ENCODE peak calls at places on chromosomes 2 and 18, in six cellular contexts. U is nephron progenitor cell; F is stimulated activated CD8-positive, alpha-beta memory T cell treated with anti-CD3 and anti-CD28 coated beads, Interleukin-7, amount 100 ng/mL, for 24 hours; Z is mesothelial cell of epicardium; W is mucosa of gallbladder; O is LHCN-M2. M is an unnamed sample.

GRCh38 chr18:8468911-8469310 is 140.3 kb upstream of the RAB12 start:
- DNase-seq in W (no peak), F (no peak), O (peak), U (peak), Z (no peak), M (no peak)

GRCh38 chr2:10438688-10439087 is 9.4 kb downstream of the ODC1 start:
- DNase-seq in O (no peak), Z (no peak), U (no peak), F (no peak), W (no peak), M (no peak)

GRCh38 chr2:39119732-39120520 is 925 bp downstream of the SOS1 start:
- DNase-seq in O (peak), Z (peak), F (peak), U (peak), W (peak), M (peak)

GRCh38 chr18:62881509-62882016 is 166.2 kb downstream of the PHLPP1 start:
- DNase-seq in Z (no peak), F (no peak), O (peak), U (no peak), W (no peak), M (no peak)

GRCh38 chr2:201440182-201440581 is 11.1 kb downstream of the TRAK2 start:
- DNase-seq in F (no peak), O (no peak), Z (no peak), U (no peak), W (peak), M (no peak)

GRCh38 chr18:42969366-42969765 is 146.1 kb downstream of the RIT2 start:
- DNase-seq in U (no peak), O (no peak), F (no peak), W (no peak), Z (no peak), M (no peak)

GRCh38 chr2:16664809-16665745 is 557 bp downstream of the CYRIA start:
- DNase-seq in Z (no peak), W (no peak), F (no peak), U (no peak), O (no peak), M (no peak)

GRCh38 chr2:202808754-202809153 is 62.8 kb downstream of the ICA1L start:
- DNase-seq in F (no peak), U (no peak), O (no peak), W (no peak), Z (no peak), M (no peak)

GRCh38 chr2:219944861-219945260 is 317.4 kb downstream of the SLC4A3 start:
- DNase-seq in W (no peak), F (no peak), U (no peak), O (peak), Z (no peak), M (no peak)

GRCh38 chr2:197498937-197499593 is 575 bp downstream of the HSPD1 start:
- DNase-seq in U (peak), Z (peak), W (peak), F (peak), O (peak), M (peak)

GRCh38 chr2:124027182-124027581 is 2.1 kb downstream of the CNTNAP5 start:
- DNase-seq in U (peak), Z (no peak), O (peak), W (peak), F (no peak), M (peak)

GRCh38 chr2:79622508-79622907 is 109.7 kb downstream of the CTNNA2 start:
- DNase-seq in Z (no peak), U (no peak), W (no peak), F (no peak), O (peak), M (no peak)

GRCh38 chr2:231452799-231453508 is 11.3 kb downstream of the NCL start:
- DNase-seq in O (no peak), U (no peak), Z (no peak), F (no peak), W (no peak), M (no peak)

GRCh38 chr2:40957508-40957907 is 505.6 kb upstream of the SLC8A1 start:
- DNase-seq in F (no peak), Z (no peak), U (no peak), W (no peak), O (peak), M (peak)

GRCh38 chr18:31183302-31183701 is 20.6 kb upstream of the DSC1 start:
- DNase-seq in W (no peak), O (no peak), Z (no peak), F (no peak), U (no peak), M (no peak)

GRCh38 chr2:68716948-68717661 is 17.5 kb upstream of the ARHGAP25 start:
- DNase-seq in W (no peak), F (no peak), Z (no peak), U (no peak), O (no peak), M (no peak)

GRCh38 chr2:97715951-97716694 is 2.7 kb downstream of the ZAP70 start:
- DNase-seq in F (no peak), W (no peak), Z (no peak), O (no peak), U (no peak), M (no peak)

GRCh38 chr18:24735504-24736243 is 275.2 kb downstream of the HRH4 start:
- DNase-seq in U (no peak), Z (no peak), W (no peak), F (no peak), O (peak), M (no peak)

GRCh38 chr2:220764246-220764645 is 807.9 kb downstream of the EPHA4 start:
- DNase-seq in W (no peak), U (no peak), Z (no peak), F (no peak), O (no peak), M (no peak)

GRCh38 chr2:66553370-66553769 is 118.4 kb downstream of the MEIS1 start:
- DNase-seq in F (no peak), U (no peak), O (no peak), Z (peak), W (no peak), M (no peak)

GRCh38 chr18:57447154-57447621 is 12.0 kb downstream of the ONECUT2 start:
- DNase-seq in O (peak), U (peak), Z (peak), W (no peak), F (no peak), M (peak)

GRCh38 chr2:119407430-119408220 is 24.0 kb upstream of the TMEM37 start:
- DNase-seq in W (peak), Z (peak), F (no peak), U (peak), O (peak), M (peak)

GRCh38 chr18:7566587-7567486 is at the start of gene PTPRM:
- DNase-seq in U (peak), F (no peak), W (peak), Z (peak), O (peak), M (peak)

GRCh38 chr2:140041801-140042200 is 1261.6 kb upstream of the NXPH2 start:
- DNase-seq in U (no peak), W (no peak), Z (no peak), O (no peak), F (no peak), M (no peak)

GRCh38 chr2:141526760-141527159 is 604.1 kb downstream of the LRP1B start:
- DNase-seq in U (no peak), Z (no peak), W (no peak), O (no peak), F (no peak), M (no peak)

GRCh38 chr2:205524656-205525055 is 157.6 kb upstream of the NRP2 start:
- DNase-seq in O (peak), W (no peak), Z (no peak), U (no peak), F (no peak), M (no peak)

GRCh38 chr2:151230627-151231026 is 31.0 kb downstream of the RBM43 start:
- DNase-seq in W (no peak), F (no peak), U (no peak), Z (no peak), O (no peak), M (no peak)

GRCh38 chr2:188381614-188382013 is 89.9 kb downstream of the GULP1 start:
- DNase-seq in O (peak), Z (no peak), F (no peak), W (no peak), U (no peak), M (no peak)